ENCODE peak calls at places on chromosomes 16 and 17, in nine cellular contexts. One of them, this sample, is unnamed.

GRCh38 chr17:5638596-5638995 is 54.3 kb upstream of the NLRP1 start:
- DNase-seq in kidney: no peak
- DNase-seq in CD8-positive, alpha-beta T cell: no peak
- DNase-seq in fibroblast of lung: no peak
- DNase-seq in CD8-positive, alpha-beta memory T cell: no peak
- DNase-seq in IMR-90: no peak
- DNase-seq in right atrium auricular region: no peak
- DNase-seq in cardiac muscle cell: no peak
- DNase-seq in neuronal stem cell: no peak
- DNase-seq in this sample: no peak

GRCh38 chr17:69348441-69348840 is 21.5 kb upstream of the ABCA5 start:
- DNase-seq in fibroblast of lung: no peak
- DNase-seq in IMR-90: no peak
- DNase-seq in cardiac muscle cell: no peak
- DNase-seq in CD8-positive, alpha-beta memory T cell: no peak
- DNase-seq in neuronal stem cell: no peak
- DNase-seq in kidney: no peak
- DNase-seq in right atrium auricular region: no peak
- DNase-seq in CD8-positive, alpha-beta T cell: no peak
- DNase-seq in this sample: no peak

GRCh38 chr16:11297492-11298142 is 16.5 kb upstream of the PRM1 start:
- DNase-seq in neuronal stem cell: no peak
- DNase-seq in cardiac muscle cell: peak; percentile 82
- DNase-seq in CD8-positive, alpha-beta memory T cell: peak; percentile 74
- DNase-seq in kidney: peak; percentile 94
- DNase-seq in CD8-positive, alpha-beta T cell: peak; percentile 53
- DNase-seq in right atrium auricular region: peak; percentile 60
- DNase-seq in fibroblast of lung: peak; percentile 81
- DNase-seq in IMR-90: peak; percentile 70
- DNase-seq in this sample: peak; percentile 90

GRCh38 chr17:81044764-81045589 is 10.0 kb downstream of the BAIAP2 start:
- DNase-seq in cardiac muscle cell: peak; percentile 77
- DNase-seq in CD8-positive, alpha-beta T cell: no peak
- DNase-seq in neuronal stem cell: no peak
- DNase-seq in right atrium auricular region: peak; percentile 94
- DNase-seq in fibroblast of lung: peak; percentile 75
- DNase-seq in kidney: peak; percentile 97
- DNase-seq in IMR-90: peak; percentile 79
- DNase-seq in CD8-positive, alpha-beta memory T cell: no peak
- DNase-seq in this sample: peak; percentile 98

GRCh38 chr17:76124582-76125390 is 16.3 kb downstream of the FOXJ1 start:
- DNase-seq in fibroblast of lung: no peak
- DNase-seq in right atrium auricular region: no peak
- DNase-seq in neuronal stem cell: no peak
- DNase-seq in CD8-positive, alpha-beta memory T cell: no peak
- DNase-seq in CD8-positive, alpha-beta T cell: no peak
- DNase-seq in cardiac muscle cell: no peak
- DNase-seq in kidney: no peak
- DNase-seq in IMR-90: no peak
- DNase-seq in this sample: peak; percentile 87

GRCh38 chr16:10352262-10352661 is 33.6 kb upstream of the ATF7IP2 start:
- DNase-seq in right atrium auricular region: no peak
- DNase-seq in CD8-positive, alpha-beta T cell: no peak
- DNase-seq in neuronal stem cell: no peak
- DNase-seq in CD8-positive, alpha-beta memory T cell: no peak
- DNase-seq in IMR-90: no peak
- DNase-seq in fibroblast of lung: no peak
- DNase-seq in kidney: no peak
- DNase-seq in cardiac muscle cell: no peak
- DNase-seq in this sample: no peak

GRCh38 chr16:1474471-1474795 is 395 bp downstream of the CLCN7 start:
- DNase-seq in kidney: no peak
- DNase-seq in CD8-positive, alpha-beta T cell: no peak
- DNase-seq in IMR-90: no peak
- DNase-seq in CD8-positive, alpha-beta memory T cell: peak; percentile 16
- DNase-seq in neuronal stem cell: no peak
- DNase-seq in cardiac muscle cell: no peak
- DNase-seq in right atrium auricular region: no peak
- DNase-seq in fibroblast of lung: no peak
- DNase-seq in this sample: peak; percentile 92

GRCh38 chr16:84357191-84357651 is 11.1 kb upstream of the ATP2C2 start:
- DNase-seq in fibroblast of lung: peak; percentile 73
- DNase-seq in CD8-positive, alpha-beta T cell: no peak
- DNase-seq in kidney: peak; percentile 32
- DNase-seq in cardiac muscle cell: peak; percentile 46
- DNase-seq in IMR-90: peak; percentile 52
- DNase-seq in CD8-positive, alpha-beta memory T cell: no peak
- DNase-seq in right atrium auricular region: no peak
- DNase-seq in neuronal stem cell: no peak
- DNase-seq in this sample: peak; percentile 89

GRCh38 chr17:49928826-49929475 is 40.0 kb upstream of the DLX4 start:
- DNase-seq in neuronal stem cell: no peak
- DNase-seq in right atrium auricular region: no peak
- DNase-seq in CD8-positive, alpha-beta T cell: no peak
- DNase-seq in CD8-positive, alpha-beta memory T cell: no peak
- DNase-seq in kidney: no peak
- DNase-seq in cardiac muscle cell: no peak
- DNase-seq in fibroblast of lung: peak; percentile 45
- DNase-seq in IMR-90: peak; percentile 17
- DNase-seq in this sample: no peak

GRCh38 chr17:49935526-49936210 is 33.3 kb upstream of the DLX4 start:
- DNase-seq in cardiac muscle cell: no peak
- DNase-seq in CD8-positive, alpha-beta T cell: no peak
- DNase-seq in CD8-positive, alpha-beta memory T cell: no peak
- DNase-seq in right atrium auricular region: no peak
- DNase-seq in neuronal stem cell: no peak
- DNase-seq in kidney: no peak
- DNase-seq in IMR-90: no peak
- DNase-seq in fibroblast of lung: no peak
- DNase-seq in this sample: no peak

GRCh38 chr17:49930880-49931279 is 38.1 kb upstream of the DLX4 start:
- DNase-seq in neuronal stem cell: no peak
- DNase-seq in IMR-90: no peak
- DNase-seq in fibroblast of lung: no peak
- DNase-seq in cardiac muscle cell: no peak
- DNase-seq in kidney: no peak
- DNase-seq in CD8-positive, alpha-beta memory T cell: no peak
- DNase-seq in CD8-positive, alpha-beta T cell: no peak
- DNase-seq in right atrium auricular region: no peak
- DNase-seq in this sample: no peak

GRCh38 chr17:49931416-49931815 is 37.6 kb upstream of the DLX4 start:
- DNase-seq in right atrium auricular region: no peak
- DNase-seq in CD8-positive, alpha-beta T cell: no peak
- DNase-seq in fibroblast of lung: no peak
- DNase-seq in cardiac muscle cell: no peak
- DNase-seq in CD8-positive, alpha-beta memory T cell: no peak
- DNase-seq in neuronal stem cell: no peak
- DNase-seq in kidney: no peak
- DNase-seq in IMR-90: no peak
- DNase-seq in this sample: no peak

DNA sequence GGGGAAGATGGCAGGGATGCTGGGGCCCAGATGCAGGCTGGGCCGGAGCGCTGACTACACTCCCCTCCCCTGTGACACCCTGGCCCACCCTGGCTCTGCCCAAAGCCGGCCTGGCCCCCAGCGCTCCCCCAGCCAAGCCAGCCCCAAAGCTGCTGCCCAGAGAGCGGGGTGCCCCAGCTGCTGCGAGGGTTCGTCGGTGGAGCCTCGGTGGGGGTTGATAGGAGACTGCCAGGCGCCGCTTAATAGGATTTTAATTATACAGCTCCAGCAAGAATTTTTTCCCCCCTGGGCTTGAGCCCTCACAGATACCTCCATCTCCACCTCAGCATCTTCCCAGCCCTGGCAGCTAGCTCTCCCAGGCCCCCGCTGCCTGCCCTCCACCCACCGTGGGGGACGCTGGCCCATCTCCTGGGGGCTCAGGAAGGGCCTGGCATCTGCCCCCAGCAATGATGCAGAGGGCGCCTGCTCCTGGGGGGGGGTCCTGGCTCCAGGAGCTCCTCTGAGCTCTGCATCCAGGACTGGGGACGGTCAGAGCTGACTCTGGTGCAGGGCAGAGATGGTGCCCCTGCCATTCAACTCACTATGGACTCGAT is 36.8 kb upstream of the DLX4 start:
- DNase-seq in CD8-positive, alpha-beta memory T cell: no peak
- DNase-seq in cardiac muscle cell: no peak
- DNase-seq in fibroblast of lung: no peak
- DNase-seq in kidney: no peak
- DNase-seq in neuronal stem cell: no peak
- DNase-seq in IMR-90: no peak
- DNase-seq in right atrium auricular region: no peak
- DNase-seq in CD8-positive, alpha-beta T cell: no peak
- DNase-seq in this sample: no peak
- H3K27ac ChIP-seq in CD8-positive, alpha-beta memory T cell: no peak overlapping the region
- H3K27ac ChIP-seq in cardiac muscle cell: no peak overlapping the region
- H3K27ac ChIP-seq in fibroblast of lung: no peak overlapping the region
- H3K27ac ChIP-seq in kidney: no peak overlapping the region
- H3K27ac ChIP-seq in neuronal stem cell: no peak overlapping the region
- H3K27ac ChIP-seq in IMR-90: no peak overlapping the region
- H3K27ac ChIP-seq in right atrium auricular region: no peak overlapping the region
- H3K27ac ChIP-seq in CD8-positive, alpha-beta T cell: no peak overlapping the region
- H3K27ac ChIP-seq in this sample: no peak overlapping the region

GRCh38 chr16:50279142-50279865 is 13.0 kb downstream of the ADCY7 start:
- DNase-seq in IMR-90: no peak
- DNase-seq in right atrium auricular region: no peak
- DNase-seq in CD8-positive, alpha-beta T cell: no peak
- DNase-seq in cardiac muscle cell: peak; percentile 18
- DNase-seq in CD8-positive, alpha-beta memory T cell: no peak
- DNase-seq in fibroblast of lung: no peak
- DNase-seq in neuronal stem cell: no peak
- DNase-seq in kidney: peak; percentile 61
- DNase-seq in this sample: peak; percentile 71

GRCh38 chr16:50280932-50281331 is 14.6 kb downstream of the ADCY7 start:
- DNase-seq in kidney: peak; percentile 55
- DNase-seq in neuronal stem cell: no peak
- DNase-seq in cardiac muscle cell: no peak
- DNase-seq in CD8-positive, alpha-beta memory T cell: no peak
- DNase-seq in CD8-positive, alpha-beta T cell: no peak
- DNase-seq in right atrium auricular region: no peak
- DNase-seq in fibroblast of lung: no peak
- DNase-seq in IMR-90: no peak
- DNase-seq in this sample: no peak

GRCh38 chr16:50282955-50283631 is 16.7 kb downstream of the ADCY7 start:
- DNase-seq in right atrium auricular region: no peak
- DNase-seq in fibroblast of lung: no peak
- DNase-seq in neuronal stem cell: no peak
- DNase-seq in IMR-90: no peak
- DNase-seq in CD8-positive, alpha-beta T cell: no peak
- DNase-seq in cardiac muscle cell: no peak
- DNase-seq in kidney: peak; percentile 24
- DNase-seq in CD8-positive, alpha-beta memory T cell: no peak
- DNase-seq in this sample: peak; percentile 71

GRCh38 chr16:50282010-50282538 is 15.7 kb downstream of the ADCY7 start:
- DNase-seq in CD8-positive, alpha-beta T cell: peak; percentile 50
- DNase-seq in kidney: peak; percentile 83
- DNase-seq in fibroblast of lung: peak; percentile 74
- DNase-seq in right atrium auricular region: peak; percentile 76
- DNase-seq in IMR-90: no peak
- DNase-seq in neuronal stem cell: no peak
- DNase-seq in CD8-positive, alpha-beta memory T cell: peak; percentile 75
- DNase-seq in cardiac muscle cell: peak; percentile 90
- DNase-seq in this sample: peak; percentile 86

DNA sequence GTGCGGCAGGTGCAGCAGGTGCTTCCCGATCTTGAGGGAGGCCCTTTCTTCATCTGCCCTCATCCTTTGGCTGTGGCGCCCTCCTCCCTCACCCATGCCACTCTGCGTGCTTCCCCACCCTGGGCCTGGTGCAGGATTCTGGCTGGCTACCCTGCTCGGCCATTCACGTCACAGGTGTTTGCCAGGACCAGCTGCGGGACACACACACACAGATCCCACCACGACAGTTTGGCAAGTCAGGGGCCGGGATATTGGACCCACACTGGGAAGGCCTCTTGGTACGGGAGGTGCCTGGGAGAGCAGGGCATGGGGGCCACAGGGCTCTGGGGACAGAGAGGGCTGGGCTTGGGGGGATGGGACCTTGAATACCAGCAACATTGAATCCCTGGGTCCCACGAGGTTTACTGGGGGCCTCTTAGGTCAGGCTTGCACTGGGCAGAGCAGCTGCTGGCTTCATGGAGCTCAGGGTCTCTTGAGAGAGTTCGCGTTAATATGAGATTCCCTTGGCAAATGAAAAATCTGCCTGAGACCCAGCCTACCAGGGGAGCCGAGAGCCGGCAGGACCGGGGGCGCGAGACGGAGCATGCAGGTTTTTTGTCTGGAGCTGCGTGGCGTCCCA is 15.1 kb downstream of the ADCY7 start:
- DNase-seq in CD8-positive, alpha-beta T cell: no peak
- DNase-seq in IMR-90: no peak
- DNase-seq in neuronal stem cell: no peak
- DNase-seq in cardiac muscle cell: no peak
- DNase-seq in CD8-positive, alpha-beta memory T cell: no peak
- DNase-seq in kidney: peak; percentile 53
- DNase-seq in right atrium auricular region: no peak
- DNase-seq in fibroblast of lung: no peak
- DNase-seq in this sample: peak; percentile 76
- H3K4me1 ChIP-seq in CD8-positive, alpha-beta T cell: peaks cover 95% of the 10 kb centered on the region
- H3K4me1 ChIP-seq in IMR-90: peaks cover 4% of the 10 kb centered on the region
- H3K4me1 ChIP-seq in neuronal stem cell: peaks cover 3% of the 10 kb centered on the region
- H3K4me1 ChIP-seq in cardiac muscle cell: no peaks in the 10 kb centered on the region
- H3K4me1 ChIP-seq in CD8-positive, alpha-beta memory T cell: peaks cover 95% of the 10 kb centered on the region
- H3K4me1 ChIP-seq in kidney: no peaks in the 10 kb centered on the region
- H3K4me1 ChIP-seq in right atrium auricular region: peaks cover 31% of the 10 kb centered on the region
- H3K4me1 ChIP-seq in fibroblast of lung: no peaks in the 10 kb centered on the region
- H3K4me1 ChIP-seq in this sample: peaks cover 20% of the 10 kb centered on the region

GRCh38 chr17:58380207-58381123 is 28.5 kb upstream of the SUPT4H1 start:
- DNase-seq in cardiac muscle cell: no peak
- DNase-seq in CD8-positive, alpha-beta memory T cell: no peak
- DNase-seq in kidney: no peak
- DNase-seq in neuronal stem cell: no peak
- DNase-seq in right atrium auricular region: no peak
- DNase-seq in fibroblast of lung: no peak
- DNase-seq in IMR-90: no peak
- DNase-seq in CD8-positive, alpha-beta T cell: no peak
- DNase-seq in this sample: no peak
- H3K27ac ChIP-seq in cardiac muscle cell: no peak overlapping the region
- H3K27ac ChIP-seq in CD8-positive, alpha-beta memory T cell: no peak overlapping the region
- H3K27ac ChIP-seq in kidney: peak overlapping the region; percentile 23
- H3K27ac ChIP-seq in neuronal stem cell: no peak overlapping the region
- H3K27ac ChIP-seq in right atrium auricular region: no peak overlapping the region
- H3K27ac ChIP-seq in fibroblast of lung: no peak overlapping the region
- H3K27ac ChIP-seq in IMR-90: no peak overlapping the region
- H3K27ac ChIP-seq in CD8-positive, alpha-beta T cell: no peak overlapping the region
- H3K27ac ChIP-seq in this sample: no peak overlapping the region

GRCh38 chr16:4495766-4496165 is 19.6 kb downstream of the HMOX2 start:
- DNase-seq in neuronal stem cell: no peak
- DNase-seq in CD8-positive, alpha-beta T cell: no peak
- DNase-seq in right atrium auricular region: no peak
- DNase-seq in CD8-positive, alpha-beta memory T cell: no peak
- DNase-seq in cardiac muscle cell: no peak
- DNase-seq in kidney: no peak
- DNase-seq in fibroblast of lung: no peak
- DNase-seq in IMR-90: no peak
- DNase-seq in this sample: no peak

GRCh38 chr16:4498546-4499195 is 22.5 kb downstream of the HMOX2 start:
- DNase-seq in neuronal stem cell: no peak
- DNase-seq in cardiac muscle cell: no peak
- DNase-seq in CD8-positive, alpha-beta memory T cell: no peak
- DNase-seq in kidney: no peak
- DNase-seq in right atrium auricular region: no peak
- DNase-seq in CD8-positive, alpha-beta T cell: no peak
- DNase-seq in fibroblast of lung: no peak
- DNase-seq in IMR-90: no peak
- DNase-seq in this sample: no peak

GRCh38 chr16:4494746-4495490 is 18.7 kb downstream of the HMOX2 start:
- DNase-seq in right atrium auricular region: no peak
- DNase-seq in CD8-positive, alpha-beta T cell: no peak
- DNase-seq in CD8-positive, alpha-beta memory T cell: no peak
- DNase-seq in cardiac muscle cell: peak; percentile 68
- DNase-seq in neuronal stem cell: no peak
- DNase-seq in IMR-90: peak; percentile 86
- DNase-seq in fibroblast of lung: peak; percentile 91
- DNase-seq in kidney: no peak
- DNase-seq in this sample: peak; percentile 83

GRCh38 chr16:4499196-4499555 is 23.0 kb downstream of the HMOX2 start:
- DNase-seq in fibroblast of lung: no peak
- DNase-seq in right atrium auricular region: no peak
- DNase-seq in cardiac muscle cell: no peak
- DNase-seq in IMR-90: no peak
- DNase-seq in CD8-positive, alpha-beta T cell: no peak
- DNase-seq in kidney: no peak
- DNase-seq in CD8-positive, alpha-beta memory T cell: no peak
- DNase-seq in neuronal stem cell: no peak
- DNase-seq in this sample: no peak

DNA sequence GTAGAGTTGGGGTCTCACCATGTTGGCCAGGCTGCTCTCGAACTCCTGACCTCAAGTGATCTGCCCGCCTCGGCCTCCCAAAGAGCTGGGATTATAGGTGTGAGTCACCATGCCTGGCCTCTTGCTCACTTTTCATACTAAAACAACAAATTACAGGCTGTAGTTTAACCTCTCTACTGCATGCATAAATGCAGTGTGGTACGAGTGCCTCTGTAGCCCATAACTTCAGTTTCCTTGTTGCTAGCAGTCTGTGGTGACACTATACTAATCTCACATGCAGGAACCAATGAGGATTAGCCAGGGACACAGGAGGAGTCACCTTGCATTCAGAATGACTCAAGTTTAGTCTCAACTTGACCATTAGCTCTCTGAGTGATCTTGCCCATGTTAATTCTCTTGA is 20.1 kb downstream of the HMOX2 start:
- DNase-seq in fibroblast of lung: peak; percentile 70
- DNase-seq in right atrium auricular region: no peak
- DNase-seq in CD8-positive, alpha-beta T cell: no peak
- DNase-seq in CD8-positive, alpha-beta memory T cell: no peak
- DNase-seq in kidney: no peak
- DNase-seq in cardiac muscle cell: no peak
- DNase-seq in IMR-90: peak; percentile 85
- DNase-seq in neuronal stem cell: no peak
- DNase-seq in this sample: peak; percentile 81
- H3K4me1 ChIP-seq in fibroblast of lung: peaks cover 28% of the 10 kb centered on the region
- H3K4me1 ChIP-seq in right atrium auricular region: peaks cover 39% of the 10 kb centered on the region
- H3K4me1 ChIP-seq in CD8-positive, alpha-beta T cell: peaks cover 86% of the 10 kb centered on the region
- H3K4me1 ChIP-seq in CD8-positive, alpha-beta memory T cell: peaks cover 81% of the 10 kb centered on the region
- H3K4me1 ChIP-seq in kidney: peaks cover 34% of the 10 kb centered on the region
- H3K4me1 ChIP-seq in cardiac muscle cell: peaks cover 13% of the 10 kb centered on the region
- H3K4me1 ChIP-seq in IMR-90: peaks cover 22% of the 10 kb centered on the region
- H3K4me1 ChIP-seq in neuronal stem cell: peaks cover 3% of the 10 kb centered on the region
- H3K4me1 ChIP-seq in this sample: peaks cover 55% of the 10 kb centered on the region